ENCODE peak calls at places on chromosomes 1 and 21, in six cellular contexts. W, C, F, P, L and J are unnamed samples.

GRCh38 chr1:86965827-86966182 is 51.4 kb downstream of the HS2ST1 start:
- DNase-seq in W (no peak), C (no peak), F (no peak), P (no peak), L (no peak), J (no peak)

GRCh38 chr1:167772436-167772835 is 50.7 kb downstream of the MPZL1 start:
- DNase-seq in W (no peak), C (no peak), F (no peak), P (no peak), L (no peak), J (no peak)

GRCh38 chr1:75632350-75632949 is 21.5 kb upstream of the SLC44A5 start:
- DNase-seq in W (no peak), C (no peak), F (no peak), P (peak), L (no peak), J (no peak)

GRCh38 chr21:42685036-42685435 is 31.6 kb downstream of the PDE9A start:
- DNase-seq in W (no peak), C (peak), F (no peak), P (no peak), L (no peak), J (peak)

GRCh38 chr1:98651116-98651625 is 10.3 kb upstream of the SNX7 start:
- DNase-seq in W (no peak), C (no peak), F (no peak), P (no peak), L (no peak), J (no peak)

GRCh38 chr1:184930232-184930631 is 44.1 kb downstream of the NIBAN1 start:
- DNase-seq in W (no peak), C (no peak), F (no peak), P (no peak), L (no peak), J (no peak)

GRCh38 chr1:194755241-194755953 is 1569.0 kb upstream of the B3GALT2 start:
- DNase-seq in W (no peak), C (no peak), F (no peak), P (peak), L (no peak), J (no peak)

GRCh38 chr1:57550092-57550491 is 126.2 kb upstream of the DAB1 start:
- DNase-seq in W (no peak), C (no peak), F (no peak), P (no peak), L (no peak), J (no peak)

GRCh38 chr1:154752273-154753030 is 117.6 kb downstream of the KCNN3 start:
- DNase-seq in W (no peak), C (no peak), F (no peak), P (no peak), L (no peak), J (no peak)

GRCh38 chr1:222165625-222166024 is 382.3 kb downstream of the HHIPL2 start:
- DNase-seq in W (no peak), C (no peak), F (no peak), P (no peak), L (no peak), J (no peak)

GRCh38 chr1:243568793-243569192 is 281.2 kb downstream of the AKT3 start:
- DNase-seq in W (no peak), C (no peak), F (no peak), P (peak), L (no peak), J (no peak)

GRCh38 chr1:11913291-11913690 is 12.9 kb downstream of the KIAA2013 start:
- DNase-seq in W (no peak), C (no peak), F (no peak), P (no peak), L (no peak), J (no peak)

GRCh38 chr1:27626031-27626935 is 8.7 kb downstream of the FGR start:
- DNase-seq in W (no peak), C (no peak), F (no peak), P (no peak), L (peak), J (no peak)

GRCh38 chr1:207205613-207206009 is 101.6 kb downstream of the C4BPA start:
- DNase-seq in W (no peak), C (no peak), F (no peak), P (no peak), L (no peak), J (no peak)

GRCh38 chr1:39158330-39159086 is 46.0 kb upstream of the MACF1 start:
- DNase-seq in W (no peak), C (no peak), F (no peak), P (peak), L (peak), J (no peak)

GRCh38 chr21:46196733-46197132 is 12.5 kb upstream of the SPATC1L start:
- DNase-seq in W (no peak), C (no peak), F (no peak), P (no peak), L (peak), J (no peak)

GRCh38 chr1:199551967-199552565 is 475.4 kb upstream of the NR5A2 start:
- DNase-seq in W (peak), C (peak), F (no peak), P (peak), L (no peak), J (peak)

GRCh38 chr1:34681481-34682451 is 73.1 kb upstream of the GJB5 start:
- DNase-seq in W (peak), C (peak), F (peak), P (peak), L (no peak), J (peak)

GRCh38 chr1:228921473-228921872 is 186.2 kb downstream of the RHOU start:
- DNase-seq in W (no peak), C (no peak), F (no peak), P (no peak), L (peak), J (no peak)

GRCh38 chr1:244863491-244864252 is 671 bp downstream of the HNRNPU start:
- DNase-seq in W (no peak), C (peak), F (no peak), P (no peak), L (peak), J (no peak)

GRCh38 chr1:2233997-2234761 is 6.1 kb downstream of the SKI start:
- DNase-seq in W (no peak), C (peak), F (peak), P (peak), L (peak), J (peak)

GRCh38 chr1:37922767-37923550 is 23.9 kb downstream of the INPP5B start:
- DNase-seq in W (peak), C (peak), F (no peak), P (no peak), L (no peak), J (peak)

GRCh38 chr1:60821156-60821555 is 261.2 kb upstream of the NFIA start:
- DNase-seq in W (no peak), C (no peak), F (no peak), P (no peak), L (no peak), J (no peak)

GRCh38 chr1:225651872-225652725 is 824 bp downstream of the ENAH start:
- DNase-seq in W (no peak), C (no peak), F (no peak), P (no peak), L (no peak), J (no peak)

GRCh38 chr21:26845066-26845749 is at the start of gene ADAMTS1:
- DNase-seq in W (peak), C (peak), F (no peak), P (peak), L (peak), J (peak)

GRCh38 chr1:19341201-19342076 is 29.3 kb downstream of the SLC66A1 start:
- DNase-seq in W (peak), C (peak), F (peak), P (peak), L (peak), J (peak)